ENCODE peak calls at places on chromosomes 13 and 19, in five cellular contexts. D is stimulated activated CD4-positive, alpha-beta T cell treated with anti-CD3 and anti-CD28 coated beads, Interleukin-12 subunit alpha, Interleukin-12 subunit beta, amount 100 ng/mL, for 24 hours; V is fibroblast of the conjunctiva; W is GM12891; G is IMR-90. S is an unnamed sample.

GRCh38 chr19:10283786-10284540 is 2.8 kb upstream of the ICAM4 start:
- DNase-seq in D (no peak), V (no peak), W (no peak), G (no peak), S (no peak)

GRCh38 chr13:106078191-106078590 is 457.3 kb downstream of the EFNB2 start:
- DNase-seq in D (no peak), V (no peak), W (no peak), G (peak), S (no peak)

GRCh38 chr19:42229855-42230331 is 9.8 kb downstream of the ZNF526 start:
- DNase-seq in D (no peak), V (no peak), W (no peak), G (peak), S (no peak)

GRCh38 chr19:6498294-6499036 is 3.6 kb downstream of the TUBB4A start:
- DNase-seq in D (no peak), V (no peak), W (no peak), G (no peak), S (no peak)

GRCh38 chr13:26561636-26562537 is 4.4 kb downstream of the WASF3 start:
- DNase-seq in D (no peak), V (no peak), W (no peak), G (peak), S (no peak)

GRCh38 chr19:3516675-3517207 is 10.6 kb downstream of the FZR1 start:
- DNase-seq in D (no peak), V (no peak), W (no peak), G (no peak), S (peak)

GRCh38 chr13:73303858-73304257 is 245.1 kb downstream of the KLF5 start:
- DNase-seq in D (no peak), V (no peak), W (no peak), G (peak), S (no peak)

GRCh38 chr19:3837332-3837731 is 31.5 kb downstream of the ZFR2 start:
- DNase-seq in D (no peak), V (no peak), W (no peak), G (no peak), S (no peak)

GRCh38 chr19:15551183-15552004 is 43.1 kb downstream of the CYP4F22 start:
- DNase-seq in D (peak), V (no peak), W (peak), G (no peak), S (no peak)

GRCh38 chr13:34128661-34129060 is 310.7 kb downstream of the RFC3 start:
- DNase-seq in D (no peak), V (no peak), W (no peak), G (no peak), S (no peak)

GRCh38 chr13:47251771-47252170 is 354.9 kb upstream of the HTR2A start:
- DNase-seq in D (no peak), V (no peak), W (no peak), G (no peak), S (no peak)

S was measured in right lobe of liver.